ENCODE peak calls at places on chromosomes 13 and 19, in eight cellular contexts. B is heart right ventricle, U is adrenal gland, H is IMR-90, I is RWPE1, K is astrocyte of the spinal cord, G is GM20000, R is heart left ventricle. F is an unnamed sample.

GRCh38 chr19:13208131-13208963 is 58.1 kb downstream of the IER2 start:
- DNase-seq in H (peak; percentile 76), G (peak; percentile 95), U (peak; percentile 53), R (peak; percentile 72), B (no peak), I (peak; percentile 58), K (peak; percentile 61), F (peak; percentile 92)

GRCh38 chr19:33000510-33000909 is 28.5 kb downstream of the FAAP24 start:
- DNase-seq in I (no peak), U (no peak), K (no peak), H (no peak), R (no peak), B (no peak), G (no peak), F (no peak)

GRCh38 chr19:8515317-8515716 is 1.4 kb upstream of the ZNF414 start:
- DNase-seq in I (no peak), H (no peak), R (no peak), B (no peak), G (no peak), K (no peak), U (no peak), F (no peak)

GRCh38 chr19:44808463-44809371 is at the start of gene BCAM:
- DNase-seq in U (peak; percentile 82), G (peak; percentile 58), I (peak; percentile 79), R (peak; percentile 90), H (peak; percentile 54), B (peak; percentile 90), K (peak; percentile 51), F (peak; percentile 71)

GRCh38 chr13:99357149-99357596 is 50.0 kb upstream of the GPR183 start:
- DNase-seq in G (peak; percentile 45), U (peak; percentile 66), B (no peak), I (no peak), H (peak; percentile 91), R (no peak), K (peak; percentile 82), F (peak; percentile 56)

GRCh38 chr13:41017153-41017552 is 2.0 kb downstream of the ELF1 start:
- DNase-seq in R (no peak), G (no peak), U (no peak), B (no peak), K (no peak), I (no peak), H (no peak), F (no peak)

GRCh38 chr13:76971215-76971614 is 20.7 kb upstream of the CLN5 start:
- DNase-seq in I (no peak), K (no peak), U (no peak), G (no peak), B (no peak), H (no peak), R (no peak), F (no peak)

GRCh38 chr19:33382006-33382405 is 8.5 kb downstream of the CEBPG start:
- DNase-seq in B (no peak), R (no peak), H (no peak), I (no peak), K (no peak), U (no peak), G (no peak), F (no peak)

GRCh38 chr19:2487780-2488330 is 11.9 kb downstream of the GADD45B start:
- DNase-seq in U (no peak), G (no peak), K (no peak), H (no peak), I (no peak), R (no peak), B (no peak), F (peak; percentile 36)

GRCh38 chr19:2488405-2488941 is 12.5 kb downstream of the GADD45B start:
- DNase-seq in U (no peak), K (no peak), H (no peak), B (no peak), G (no peak), I (no peak), R (no peak), F (peak; percentile 49)

GRCh38 chr19:2490659-2491058 is 14.7 kb downstream of the GADD45B start:
- DNase-seq in G (no peak), R (no peak), I (no peak), B (no peak), U (no peak), K (no peak), H (no peak), F (no peak)

GRCh38 chr19:2487090-2487489 is 11.2 kb downstream of the GADD45B start:
- DNase-seq in I (no peak), G (no peak), K (no peak), U (no peak), B (no peak), H (no peak), R (no peak), F (no peak)

GRCh38 chr19:2488942-2489731 is 13.2 kb downstream of the GADD45B start:
- DNase-seq in H (no peak), G (peak; percentile 67), B (peak; percentile 73), R (peak; percentile 65), I (no peak), K (peak; percentile 46), U (no peak), F (peak; percentile 59)
- TF ChIP-seq CTCF in H (no peak), G (no peak), B (peak; percentile 24), R (no peak), I (no peak), K (no peak), U (no peak), F (no peak)

GRCh38 chr13:53775807-53776206 is 747.2 kb downstream of the OLFM4 start:
- DNase-seq in K (no peak), U (no peak), I (no peak), H (no peak), R (no peak), B (no peak), G (no peak), F (no peak)
- TF ChIP-seq CTCF in K (no peak), U (no peak), I (no peak), H (no peak), R (no peak), B (no peak), G (no peak), F (no peak)

GRCh38 chr13:36193151-36193855 is 21.1 kb downstream of the SOHLH2 start:
- DNase-seq in I (peak; percentile 46), G (no peak), K (peak; percentile 54), R (no peak), U (no peak), B (no peak), H (no peak), F (no peak)

GRCh38 chr13:36190771-36191170 is 23.6 kb downstream of the SOHLH2 start:
- DNase-seq in B (no peak), R (no peak), G (no peak), H (no peak), U (no peak), I (no peak), K (peak; percentile 38), F (no peak)

GRCh38 chr13:36188446-36188845 is 25.9 kb downstream of the SOHLH2 start:
- DNase-seq in G (no peak), I (no peak), R (no peak), U (no peak), H (no peak), K (no peak), B (no peak), F (no peak)

DNA sequence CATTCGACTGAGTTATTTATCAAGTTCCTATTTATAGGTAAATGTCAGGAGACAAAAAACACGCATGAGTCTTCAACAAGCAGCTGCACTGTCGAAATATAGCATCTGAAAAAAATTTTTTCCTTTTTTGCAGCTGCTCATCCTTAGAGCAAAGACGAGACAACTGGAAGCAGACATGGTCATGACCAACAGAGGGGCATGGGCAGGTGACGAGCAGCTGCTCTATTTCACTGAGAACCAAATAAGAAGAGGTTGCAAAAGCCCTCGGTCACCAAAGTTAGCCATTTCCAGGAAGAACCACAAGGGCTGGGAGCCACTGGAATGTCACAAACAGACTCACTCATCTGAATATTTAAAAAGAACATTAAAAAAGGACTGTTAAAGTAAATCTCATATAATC is 22.2 kb downstream of the SOHLH2 start:
- DNase-seq in U (no peak), I (no peak), H (no peak), K (peak; percentile 7), G (no peak), B (no peak), R (no peak), F (no peak)
- TF ChIP-seq CTCF in U (no peak), I (no peak), H (no peak), K (no peak), G (no peak), B (no peak), R (no peak), F (no peak)

DNA sequence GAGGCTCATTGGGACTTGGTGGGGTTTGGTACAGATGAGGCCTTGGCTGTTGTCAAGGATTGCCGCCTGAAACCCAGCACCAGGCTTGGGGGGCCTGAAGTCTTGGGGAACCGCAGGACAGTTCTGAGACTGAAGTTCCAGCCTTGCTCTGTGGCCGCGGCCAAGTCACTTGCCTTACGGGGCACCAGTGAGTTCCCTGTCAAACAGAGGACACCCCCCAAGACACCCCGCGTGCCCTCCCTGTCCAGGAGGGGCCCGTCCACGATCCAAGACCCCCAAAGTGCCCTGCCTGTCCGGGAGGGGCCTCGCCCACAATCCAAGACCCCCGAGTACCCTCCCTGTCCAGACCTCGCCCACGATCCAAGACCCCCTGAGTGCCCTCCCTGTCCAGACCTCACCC is 2.5 kb downstream of the CDC34 start:
- DNase-seq in G (no peak), B (no peak), I (no peak), H (no peak), U (no peak), K (no peak), R (no peak), F (no peak)
- TF ChIP-seq CTCF in G (no peak), B (no peak), I (no peak), H (no peak), U (no peak), K (no peak), R (no peak), F (no peak)